ENCODE peak calls at places on chromosomes 7 and 10, in ten cellular contexts. Z is HCT116, A is keratinocyte, G is ovary, U is adrenal gland, I is stomach, D is fibroblast of lung, M is A549, L is left ventricle myocardium inferior, Q is GM23338. X is an unnamed sample. For H3K4me1, the result is how much of the 10 kb centered on the place peaks cover.

GRCh38 chr10:31070691-31071090 is 39.0 kb upstream of the ZNF438 start:
- DNase-seq in L (no peak), D (no peak), Z (no peak), U (no peak), A (no peak), G (no peak), I (no peak), M (no peak), Q (no peak), X (no peak)

GRCh38 chr10:119159332-119159731 is 6.2 kb downstream of the SFXN4 start:
- DNase-seq in M (no peak), Z (no peak), A (no peak), Q (no peak), U (peak), G (peak), L (no peak), I (no peak), D (no peak), X (no peak)

GRCh38 chr7:77796960-77797359 is 1.3 kb downstream of the TMEM60 start:
- DNase-seq in Q (no peak), A (no peak), Z (no peak), M (no peak), L (no peak), G (no peak), U (no peak), I (no peak), D (no peak), X (no peak)

GRCh38 chr7:141609566-141609965 is 58.4 kb downstream of the AGK start:
- DNase-seq in I (no peak), G (no peak), U (no peak), Z (no peak), D (no peak), A (no peak), M (no peak), L (no peak), Q (peak), X (no peak)

GRCh38 chr7:1242129-1242572 is 9.5 kb downstream of the UNCX start:
- DNase-seq in U (no peak), I (no peak), M (no peak), Q (peak), G (no peak), D (no peak), A (no peak), Z (no peak), L (no peak), X (no peak)

GRCh38 chr7:18087031-18087686 is 59.5 kb upstream of the PRPS1L1 start:
- DNase-seq in I (no peak), U (no peak), Z (no peak), D (no peak), A (no peak), Q (peak), G (peak), L (peak), M (peak), X (no peak)

GRCh38 chr7:111168182-111168581 is 77.3 kb downstream of the LRRN3 start:
- DNase-seq in A (no peak), L (no peak), M (no peak), I (no peak), Z (no peak), D (peak), U (no peak), G (no peak), Q (no peak), X (no peak)

GRCh38 chr10:123636598-123637325 is 29.4 kb upstream of the GPR26 start:
- DNase-seq in U (no peak), G (no peak), Q (no peak), M (no peak), Z (peak), D (no peak), L (no peak), A (no peak), I (no peak), X (no peak)

GRCh38 chr7:122305475-122306319 is 1.1 kb upstream of the FEZF1 start:
- DNase-seq in L (no peak), U (no peak), Q (peak), Z (peak), M (no peak), G (no peak), D (no peak), A (no peak), I (no peak), X (no peak)

GRCh38 chr7:27730112-27730511 is 9.8 kb upstream of the TAX1BP1 start:
- DNase-seq in L (no peak), I (no peak), Z (no peak), Q (no peak), M (no peak), U (no peak), D (no peak), A (no peak), G (no peak), X (no peak)

GRCh38 chr10:60430017-60430416 is 40.3 kb upstream of the ANK3 start:
- DNase-seq in L (no peak), Z (no peak), G (no peak), Q (no peak), M (no peak), U (no peak), I (no peak), A (no peak), D (peak), X (no peak)

GRCh38 chr7:35253182-35253679 is 669 bp downstream of the TBX20 start:
- DNase-seq in L (no peak), I (no peak), Z (no peak), D (no peak), Q (no peak), A (no peak), M (peak), G (no peak), U (no peak), X (no peak)

GRCh38 chr7:8908889-8909288 is 475.5 kb downstream of the NXPH1 start:
- DNase-seq in A (no peak), Z (no peak), L (no peak), I (no peak), M (no peak), G (no peak), Q (no peak), U (no peak), D (no peak), X (no peak)

GRCh38 chr10:20175738-20176137 is 359.5 kb downstream of the PLXDC2 start:
- DNase-seq in M (no peak), A (no peak), Q (no peak), I (no peak), U (no peak), L (no peak), G (no peak), D (no peak), Z (no peak), X (no peak)

GRCh38 chr10:61990761-61991135 is 89.2 kb downstream of the ARID5B start:
- DNase-seq in A (no peak), D (no peak), Q (no peak), G (no peak), L (no peak), U (no peak), I (no peak), M (no peak), Z (no peak), X (no peak)

GRCh38 chr10:45819552-45819951 is 27.7 kb downstream of the AGAP4 start:
- DNase-seq in M (no peak), I (no peak), U (no peak), L (no peak), Z (no peak), G (no peak), A (no peak), D (no peak), Q (no peak), X (no peak)

GRCh38 chr10:110610308-110610774 is 33.8 kb upstream of the RBM20 start:
- DNase-seq in A (peak), L (no peak), D (peak), Z (peak), G (no peak), Q (peak), M (peak), U (peak), I (no peak), X (peak)

GRCh38 chr7:77783111-77783510 is 15.1 kb downstream of the TMEM60 start:
- DNase-seq in A (no peak), Q (no peak), L (no peak), I (no peak), Z (no peak), D (no peak), U (no peak), M (no peak), G (no peak), X (no peak)

GRCh38 chr10:87740232-87740631 is 77.8 kb downstream of the ATAD1 start:
- DNase-seq in M (no peak), A (peak), Z (no peak), L (no peak), I (no peak), Q (no peak), D (peak), U (no peak), G (no peak), X (no peak)

GRCh38 chr10:7945025-7945424 is 109.5 kb upstream of the GATA3 start:
- DNase-seq in Q (no peak), I (no peak), M (no peak), L (no peak), G (no peak), U (no peak), A (no peak), D (no peak), Z (no peak), X (no peak)

GRCh38 chr7:40306596-40306995 is 171.8 kb downstream of the SUGCT start:
- DNase-seq in D (peak), U (no peak), M (no peak), Q (no peak), Z (no peak), G (no peak), L (no peak), A (no peak), I (no peak), X (no peak)

GRCh38 chr7:94295805-94296204 is 98.9 kb upstream of the COL1A2 start:
- DNase-seq in A (no peak), D (peak), U (peak), I (no peak), G (peak), Z (no peak), L (no peak), Q (no peak), M (peak), X (no peak)

GRCh38 chr10:90288403-90288933 is 569.4 kb downstream of the HTR7 start:
- DNase-seq in L (no peak), Z (peak), Q (peak), D (peak), I (no peak), A (no peak), U (peak), M (no peak), G (no peak), X (no peak)

GRCh38 chr7:129607471-129608120 is 3.9 kb upstream of the NRF1 start:
- DNase-seq in L (no peak), Q (peak), U (no peak), G (no peak), A (peak), I (no peak), M (peak), D (peak), Z (no peak), X (no peak)

GRCh38 chr10:33100996-33101747 is 143.1 kb upstream of the ITGB1 start:
- DNase-seq in A (no peak), L (no peak), I (no peak), D (no peak), Z (no peak), M (no peak), Q (no peak), G (no peak), U (no peak), X (no peak)

GRCh38 chr10:102542800-102543418 is 39.1 kb downstream of the SUFU start:
- DNase-seq in M (no peak), G (no peak), D (peak), I (no peak), Z (no peak), U (no peak), A (no peak), Q (no peak), L (no peak), X (no peak)

GRCh38 chr7:29274156-29275017 is 79.8 kb downstream of the CHN2 start:
- DNase-seq in M (no peak), A (no peak), Q (no peak), U (no peak), Z (no peak), G (no peak), I (no peak), D (peak), L (no peak), X (no peak)

GRCh38 chr7:47329320-47329926 is 252.5 kb downstream of the TNS3 start:
- DNase-seq in M (no peak), I (no peak), U (no peak), L (peak), D (no peak), Q (no peak), Z (no peak), G (no peak), A (no peak), X (no peak)

GRCh38 chr7:148708026-148708685 is 9.5 kb downstream of the CUL1 start:
- DNase-seq in U (no peak), Z (no peak), G (no peak), Q (no peak), D (no peak), A (no peak), M (no peak), I (no peak), L (no peak), X (no peak)

GRCh38 chr7:129176853-129177369 is 11.5 kb upstream of the SMO start:
- DNase-seq in Z (no peak), I (no peak), D (no peak), U (no peak), A (no peak), G (no peak), L (no peak), Q (no peak), M (no peak), X (no peak)

GRCh38 chr7:131949659-131950058 is 393.2 kb upstream of the PODXL start:
- DNase-seq in Z (no peak), A (no peak), L (no peak), I (no peak), D (no peak), Q (no peak), G (no peak), U (no peak), M (no peak), X (no peak)

GRCh38 chr10:63137306-63137705 is 4.2 kb downstream of the NRBF2 start:
- DNase-seq in A (no peak), U (peak), Q (no peak), L (no peak), D (peak), I (no peak), M (no peak), G (no peak), Z (no peak), X (no peak)

GRCh38 chr7:11315687-11316258 is 342.1 kb downstream of the PHF14 start:
- DNase-seq in G (no peak), U (no peak), Z (no peak), D (no peak), A (no peak), Q (no peak), I (no peak), L (no peak), M (no peak), X (no peak)

GRCh38 chr7:156764766-156765165 is 124.2 kb downstream of the RNF32 start:
- DNase-seq in A (no peak), G (no peak), L (no peak), Q (no peak), D (no peak), U (no peak), M (no peak), I (no peak), Z (no peak), X (no peak)

GRCh38 chr7:156759579-156760202 is 119.1 kb downstream of the RNF32 start:
- DNase-seq in Q (no peak), M (no peak), D (no peak), G (no peak), A (no peak), U (no peak), I (no peak), Z (no peak), L (no peak), X (no peak)

GRCh38 chr7:156765901-156766656 is 125.5 kb downstream of the RNF32 start:
- DNase-seq in I (no peak), U (no peak), M (no peak), L (no peak), Z (no peak), D (no peak), A (no peak), G (no peak), Q (no peak), X (no peak)

GRCh38 chr7:156766666-156767065 is 126.1 kb downstream of the RNF32 start:
- DNase-seq in I (no peak), Z (no peak), U (no peak), M (no peak), Q (no peak), D (no peak), L (no peak), A (no peak), G (no peak), X (no peak)

DNA sequence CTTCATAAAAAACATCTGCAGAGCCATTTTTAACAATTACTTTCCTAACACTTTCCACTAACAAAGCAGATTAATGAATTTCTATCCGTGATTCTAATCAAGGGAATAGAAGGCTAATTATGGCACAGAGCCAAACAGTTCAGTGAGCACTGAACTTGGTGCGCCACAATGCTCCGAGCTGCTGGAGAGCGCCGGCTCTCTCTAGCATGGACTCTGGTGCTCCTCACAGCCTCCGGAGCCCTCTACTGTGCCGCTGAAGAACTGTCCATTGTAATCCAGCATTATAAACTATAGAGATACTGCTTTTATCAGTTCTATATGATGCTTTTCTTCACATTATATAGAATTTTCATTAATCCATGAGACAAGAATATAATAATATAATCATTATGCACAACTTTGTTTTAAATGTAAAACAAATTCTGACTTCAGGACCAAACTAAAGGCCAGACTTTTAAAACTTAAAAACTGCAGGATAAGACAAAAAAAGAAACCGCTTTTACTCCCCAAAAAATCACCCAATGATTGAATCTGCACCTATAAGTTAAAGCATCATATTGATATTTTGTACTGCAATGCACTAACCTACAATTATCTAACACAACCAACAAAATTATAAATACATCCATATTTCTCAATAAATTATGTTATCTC is 123.6 kb downstream of the RNF32 start:
- DNase-seq in I (peak), M (peak), Z (peak), Q (peak), A (no peak), L (peak), U (peak), G (peak), D (peak), X (peak)
- TF ChIP-seq CTCF in I (peak), M (peak), Z (peak), Q (peak), A (peak), L (peak), U (peak), G (peak), D (peak), X (no peak)

GRCh38 chr7:139681812-139682135 is 96.0 kb downstream of the HIPK2 start:
- DNase-seq in M (no peak), G (no peak), Z (no peak), L (no peak), I (no peak), Q (no peak), A (no peak), D (no peak), U (no peak), X (no peak)

GRCh38 chr7:139681463-139681755 is 96.4 kb downstream of the HIPK2 start:
- DNase-seq in G (no peak), Q (no peak), Z (peak), D (no peak), I (no peak), U (no peak), A (no peak), L (no peak), M (no peak), X (no peak)

GRCh38 chr7:139682136-139683013 is 95.4 kb downstream of the HIPK2 start:
- DNase-seq in U (no peak), A (peak), Z (peak), M (peak), Q (no peak), G (no peak), L (no peak), D (peak), I (no peak), X (no peak)

GRCh38 chr7:139680676-139681462 is 96.9 kb downstream of the HIPK2 start:
- DNase-seq in G (no peak), Q (no peak), L (peak), A (peak), D (peak), U (peak), Z (peak), M (peak), I (peak), X (no peak)

DNA sequence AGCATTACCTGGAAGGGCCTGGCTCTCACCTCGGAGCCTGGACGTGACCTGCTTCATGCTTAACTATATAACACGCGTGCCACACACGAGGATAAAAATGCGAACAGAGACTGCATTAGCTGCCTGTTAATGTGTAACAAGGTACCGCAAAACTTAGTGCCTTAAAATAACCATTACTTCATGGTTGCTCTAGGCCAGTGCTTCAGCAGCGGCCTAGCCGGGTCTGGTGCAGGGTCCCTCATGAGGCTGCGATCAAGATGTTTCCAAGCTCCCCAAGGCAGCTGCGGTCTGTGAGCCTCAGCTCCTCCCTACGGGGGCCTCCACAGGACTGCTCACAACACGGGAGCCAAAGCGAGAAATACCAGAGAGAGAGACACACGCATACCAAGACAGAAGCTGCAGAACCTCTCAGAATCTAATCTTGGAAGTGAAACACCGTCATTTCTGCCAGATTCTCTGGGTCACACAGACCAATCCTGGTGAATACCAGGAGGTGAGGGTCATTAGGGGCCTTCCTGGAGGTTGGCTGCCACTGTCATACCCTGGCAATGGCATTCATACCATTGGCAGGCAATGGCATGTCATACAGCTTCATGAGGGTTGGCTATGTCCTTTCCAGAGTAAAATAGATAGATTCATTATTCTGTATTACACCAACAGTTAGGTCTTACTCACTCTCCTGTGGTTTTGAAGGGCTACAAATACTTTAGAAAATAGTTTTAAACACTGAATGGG is 94.5 kb downstream of the HIPK2 start:
- DNase-seq in I (no peak), U (no peak), D (peak), M (no peak), G (no peak), Q (no peak), A (no peak), Z (no peak), L (no peak), X (no peak)
- H3K27ac ChIP-seq in I (peak), U (no peak), D (peak), M (peak), G (no peak), Q (no peak), A (peak), Z (peak), L (peak), X (no peak)

GRCh38 chr10:43114031-43114742 is 24.1 kb upstream of the CSGALNACT2 start:
- DNase-seq in Z (no peak), Q (no peak), M (no peak), U (no peak), D (no peak), I (no peak), L (no peak), G (no peak), A (no peak), X (no peak)
- H3K4me1 ChIP-seq in Z (under half), Q (under half), M (under half), U (under half), D (under half), I (under half), L (under half), G (under half), A (under half), X (under half)

GRCh38 chr7:34165927-34166550 is 260.7 kb downstream of the BMPER start:
- DNase-seq in M (peak), U (no peak), Q (peak), Z (peak), D (peak), I (no peak), G (no peak), A (no peak), L (no peak), X (no peak)
- TF ChIP-seq CTCF in M (peak), U (peak), Q (peak), Z (peak), D (peak), I (peak), G (no peak), A (peak), L (peak), X (no peak)